ENCODE peak calls at places on chromosome 18, in six cellular contexts. Q is HT-29; M is stimulated activated CD4-positive, alpha-beta T cell treated with anti-CD3 and anti-CD28 coated beads, Interleukin-2, amount 100 ng/mL, for 48 hours; G is NCI-H1092; K is NCI-H1436; T is CD8-positive, alpha-beta memory T cell. P is an unnamed sample.

GRCh38 chr18:35728676-35729075 is 147.1 kb downstream of the GALNT1 start:
- DNase-seq in M (no peak), K (no peak), Q (no peak), G (no peak), T (no peak), P (no peak)

GRCh38 chr18:63869374-63869773 is 18.1 kb upstream of the SERPINB2 start:
- DNase-seq in Q (no peak), G (no peak), M (no peak), T (no peak), K (no peak), P (no peak)

GRCh38 chr18:70086085-70086484 is 119.4 kb downstream of the RTTN start:
- DNase-seq in Q (peak), K (no peak), G (no peak), M (no peak), T (no peak), P (no peak)

GRCh38 chr18:79912409-79912991 is 39.0 kb downstream of the SLC66A2 start:
- DNase-seq in T (peak), M (no peak), G (no peak), Q (no peak), K (no peak), P (no peak)

GRCh38 chr18:74152270-74152669 is 3.9 kb downstream of the TIMM21 start:
- DNase-seq in M (no peak), G (no peak), Q (no peak), T (no peak), K (no peak), P (no peak)

GRCh38 chr18:9707381-9708056 is 582 bp upstream of the RAB31 start:
- DNase-seq in G (no peak), K (no peak), Q (no peak), T (no peak), M (no peak), P (no peak)

GRCh38 chr18:26438980-26439379 is 109.4 kb downstream of the KCTD1 start:
- DNase-seq in Q (no peak), G (no peak), M (no peak), T (no peak), K (no peak), P (no peak)

GRCh38 chr18:79693561-79694205 is 14.1 kb downstream of the CTDP1 start:
- DNase-seq in G (no peak), Q (no peak), M (no peak), K (no peak), T (no peak), P (no peak)

GRCh38 chr18:56019908-56020307 is 431.9 kb upstream of the TCF4 start:
- DNase-seq in T (no peak), K (no peak), M (no peak), G (no peak), Q (no peak), P (no peak)

GRCh38 chr18:26089247-26090129 is 925 bp downstream of the SS18 start:
- DNase-seq in Q (peak), G (no peak), M (peak), T (peak), K (no peak), P (no peak)

GRCh38 chr18:26813043-26813442 is 52.5 kb downstream of the AQP4 start:
- DNase-seq in Q (peak), T (no peak), G (peak), M (no peak), K (no peak), P (peak)

GRCh38 chr18:44848931-44849330 is 168.2 kb downstream of the SETBP1 start:
- DNase-seq in M (no peak), T (no peak), K (no peak), G (peak), Q (no peak), P (no peak)

GRCh38 chr18:29501952-29502351 is 1325.0 kb upstream of the CDH2 start:
- DNase-seq in G (no peak), M (no peak), Q (no peak), K (no peak), T (no peak), P (no peak)

GRCh38 chr18:24426398-24427294 is at the start of gene IMPACT:
- DNase-seq in T (peak), G (peak), Q (peak), M (peak), K (peak), P (no peak)

GRCh38 chr18:69397096-69397495 is 3.6 kb upstream of the DOK6 start:
- DNase-seq in G (no peak), Q (no peak), M (no peak), T (no peak), K (no peak), P (no peak)

GRCh38 chr18:77482190-77482928 is 232.7 kb downstream of the GALR1 start:
- DNase-seq in T (no peak), M (no peak), G (no peak), K (peak), Q (no peak), P (no peak)